ENCODE peak calls at places on chromosomes 2 and 18, in four cellular contexts. One of them, this sample, is unnamed.

GRCh38 chr18:37294951-37295350 is 270.6 kb downstream of the CELF4 start:
- DNase-seq in fibroblast of lung: no peak
- DNase-seq in cardiac muscle cell: peak; percentile 52
- DNase-seq in GM12878: no peak
- DNase-seq in this sample: no peak

GRCh38 chr2:30886101-30886500 is 78.9 kb upstream of the CAPN13 start:
- DNase-seq in fibroblast of lung: no peak
- DNase-seq in cardiac muscle cell: no peak
- DNase-seq in GM12878: no peak
- DNase-seq in this sample: no peak

GRCh38 chr18:574456-575228 is 5.5 kb upstream of the CETN1 start:
- DNase-seq in cardiac muscle cell: no peak
- DNase-seq in GM12878: no peak
- DNase-seq in fibroblast of lung: no peak
- DNase-seq in this sample: no peak

GRCh38 chr2:69299772-69300516 is 87.1 kb downstream of the GFPT1 start:
- DNase-seq in GM12878: no peak
- DNase-seq in cardiac muscle cell: no peak
- DNase-seq in fibroblast of lung: no peak
- DNase-seq in this sample: no peak

GRCh38 chr18:76449110-76449453 is 46.0 kb downstream of the ZNF516 start:
- DNase-seq in cardiac muscle cell: no peak
- DNase-seq in GM12878: no peak
- DNase-seq in fibroblast of lung: no peak
- DNase-seq in this sample: no peak

GRCh38 chr2:168295051-168295450 is 47.7 kb upstream of the STK39 start:
- DNase-seq in fibroblast of lung: no peak
- DNase-seq in GM12878: no peak
- DNase-seq in cardiac muscle cell: no peak
- DNase-seq in this sample: no peak

GRCh38 chr2:239464166-239465016 is 63.6 kb upstream of the HDAC4 start:
- DNase-seq in fibroblast of lung: no peak
- DNase-seq in GM12878: no peak
- DNase-seq in cardiac muscle cell: no peak
- DNase-seq in this sample: no peak

GRCh38 chr2:189146553-189146952 is 33.0 kb downstream of the COL5A2 start:
- DNase-seq in cardiac muscle cell: no peak
- DNase-seq in GM12878: no peak
- DNase-seq in fibroblast of lung: no peak
- DNase-seq in this sample: no peak

GRCh38 chr2:218396688-218397501 is 2.8 kb upstream of the CTDSP1 start:
- DNase-seq in GM12878: no peak
- DNase-seq in fibroblast of lung: peak; percentile 60
- DNase-seq in cardiac muscle cell: peak; percentile 64
- DNase-seq in this sample: peak; percentile 81

GRCh38 chr2:25361261-25362048 is 19.7 kb upstream of the DNMT3A start:
- DNase-seq in fibroblast of lung: no peak
- DNase-seq in cardiac muscle cell: no peak
- DNase-seq in GM12878: no peak
- DNase-seq in this sample: no peak
- H3K4me3 ChIP-seq in fibroblast of lung: no peak overlapping the region
- H3K4me3 ChIP-seq in cardiac muscle cell: no peak overlapping the region
- H3K4me3 ChIP-seq in GM12878: no peak overlapping the region
- H3K4me3 ChIP-seq in this sample: peak overlapping the region; percentile 73

GRCh38 chr2:99389371-99389770 is 52.2 kb downstream of the EIF5B start:
- DNase-seq in GM12878: no peak
- DNase-seq in fibroblast of lung: peak; percentile 29
- DNase-seq in cardiac muscle cell: no peak
- DNase-seq in this sample: peak; percentile 29
- H3K36me3 ChIP-seq in GM12878: peaks cover 4% of the 10 kb centered on the region
- H3K36me3 ChIP-seq in fibroblast of lung: no peaks in the 10 kb centered on the region
- H3K36me3 ChIP-seq in cardiac muscle cell: peaks cover 8% of the 10 kb centered on the region
- H3K36me3 ChIP-seq in this sample: peaks cover 39% of the 10 kb centered on the region

GRCh38 chr2:222568866-222569265 is 87.0 kb downstream of the FARSB start:
- DNase-seq in cardiac muscle cell: peak; percentile 67
- DNase-seq in fibroblast of lung: peak; percentile 80
- DNase-seq in GM12878: no peak
- DNase-seq in this sample: peak; percentile 87
- H3K4me3 ChIP-seq in cardiac muscle cell: no peak overlapping the region
- H3K4me3 ChIP-seq in fibroblast of lung: no peak overlapping the region
- H3K4me3 ChIP-seq in GM12878: no peak overlapping the region
- H3K4me3 ChIP-seq in this sample: no peak overlapping the region

GRCh38 chr2:36376319-36376765 is 20.8 kb downstream of the CRIM1 start:
- DNase-seq in fibroblast of lung: peak; percentile 65
- DNase-seq in GM12878: no peak
- DNase-seq in cardiac muscle cell: peak; percentile 71
- DNase-seq in this sample: peak; percentile 70
- H3K36me3 ChIP-seq in fibroblast of lung: peaks cover 4% of the 10 kb centered on the region
- H3K36me3 ChIP-seq in GM12878: no peaks in the 10 kb centered on the region
- H3K36me3 ChIP-seq in cardiac muscle cell: no peaks in the 10 kb centered on the region
- H3K36me3 ChIP-seq in this sample: peaks cover 15% of the 10 kb centered on the region

GRCh38 chr2:160062283-160063005 is at the start of gene PLA2R1:
- DNase-seq in cardiac muscle cell: peak; percentile 59
- DNase-seq in GM12878: no peak
- DNase-seq in fibroblast of lung: peak; percentile 20
- DNase-seq in this sample: peak; percentile 74
- H3K4me3 ChIP-seq in cardiac muscle cell: peak within 1 kb of the TSS; percentile 46
- H3K4me3 ChIP-seq in GM12878: no peak within 1 kb of the TSS
- H3K4me3 ChIP-seq in fibroblast of lung: peak within 1 kb of the TSS; percentile 62
- H3K4me3 ChIP-seq in this sample: peak within 1 kb of the TSS; percentile 88

GRCh38 chr2:120862254-120863172 is 126.8 kb downstream of the GLI2 start:
- DNase-seq in cardiac muscle cell: no peak
- DNase-seq in GM12878: no peak
- DNase-seq in fibroblast of lung: no peak
- DNase-seq in this sample: no peak

GRCh38 chr2:120860579-120860922 is 124.9 kb downstream of the GLI2 start:
- DNase-seq in GM12878: no peak
- DNase-seq in cardiac muscle cell: no peak
- DNase-seq in fibroblast of lung: no peak
- DNase-seq in this sample: no peak

GRCh38 chr2:120863173-120863545 is 127.5 kb downstream of the GLI2 start:
- DNase-seq in GM12878: no peak
- DNase-seq in cardiac muscle cell: no peak
- DNase-seq in fibroblast of lung: no peak
- DNase-seq in this sample: no peak

GRCh38 chr2:120861191-120861575 is 125.5 kb downstream of the GLI2 start:
- DNase-seq in cardiac muscle cell: no peak
- DNase-seq in GM12878: no peak
- DNase-seq in fibroblast of lung: no peak
- DNase-seq in this sample: no peak

DNA sequence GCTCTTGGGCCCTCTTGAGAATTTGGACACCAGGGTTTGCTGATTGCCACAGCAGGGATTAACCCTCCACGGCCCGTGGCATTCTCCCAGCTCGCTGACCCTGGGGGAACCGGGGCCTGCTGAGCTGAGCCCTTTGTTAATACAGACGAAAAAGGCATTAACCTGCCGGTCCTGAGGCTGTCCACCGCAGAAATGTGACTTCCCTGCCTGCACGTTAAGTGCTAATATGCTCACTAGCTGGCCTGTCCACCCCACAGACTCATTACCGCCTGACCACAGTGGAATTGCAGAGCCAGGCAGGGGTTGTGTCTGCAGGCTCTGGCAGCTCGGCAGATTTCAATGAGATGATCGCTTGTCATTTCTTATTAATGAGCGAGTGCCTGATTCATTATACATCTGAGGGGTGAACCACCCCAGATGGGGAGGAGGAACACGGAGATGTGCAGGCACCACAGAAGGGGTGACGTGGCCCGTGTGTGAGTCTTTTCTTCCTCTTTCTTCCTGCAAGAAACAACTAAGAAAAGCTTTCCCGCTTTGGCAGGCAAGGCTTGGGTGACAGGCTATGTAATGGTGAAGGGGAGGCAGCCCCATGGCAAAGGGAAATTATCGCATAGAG is 126.0 kb downstream of the GLI2 start:
- DNase-seq in fibroblast of lung: no peak
- DNase-seq in cardiac muscle cell: no peak
- DNase-seq in GM12878: no peak
- DNase-seq in this sample: no peak
- H3K36me3 ChIP-seq in fibroblast of lung: no peaks in the 10 kb centered on the region
- H3K36me3 ChIP-seq in cardiac muscle cell: no peaks in the 10 kb centered on the region
- H3K36me3 ChIP-seq in GM12878: no peaks in the 10 kb centered on the region
- H3K36me3 ChIP-seq in this sample: no peaks in the 10 kb centered on the region

GRCh38 chr2:212733273-212733672 is 194.7 kb upstream of the ERBB4 start:
- DNase-seq in GM12878: no peak
- DNase-seq in fibroblast of lung: no peak
- DNase-seq in cardiac muscle cell: no peak
- DNase-seq in this sample: no peak
- H3K4me3 ChIP-seq in GM12878: no peak overlapping the region
- H3K4me3 ChIP-seq in fibroblast of lung: no peak overlapping the region
- H3K4me3 ChIP-seq in cardiac muscle cell: no peak overlapping the region
- H3K4me3 ChIP-seq in this sample: no peak overlapping the region